ENCODE peak calls at places on chromosomes 12 and 14, in four cellular contexts. J is K562, N is GM12878, T is HepG2. W is an unnamed sample.

GRCh38 chr14:47391105-47391504 is 284.3 kb downstream of the MDGA2 start:
- DNase-seq in J (no peak), N (no peak), T (no peak), W (no peak)

GRCh38 chr14:69149461-69150244 is 3.3 kb downstream of the DCAF5 start:
- DNase-seq in J (no peak), N (no peak), T (no peak), W (no peak)

GRCh38 chr12:54420766-54421144 is 1.7 kb upstream of the ITGA5 start:
- DNase-seq in J (no peak), N (no peak), T (no peak), W (no peak)

GRCh38 chr12:132717531-132718387 is 7.1 kb downstream of the PGAM5 start:
- DNase-seq in J (no peak), N (no peak), T (no peak), W (no peak)

GRCh38 chr12:27802511-27802910 is 22.5 kb upstream of the MANSC4 start:
- DNase-seq in J (no peak), N (no peak), T (no peak), W (no peak)

GRCh38 chr12:58918475-58918874 is 1.8 kb downstream of the LRIG3 start:
- DNase-seq in J (no peak), N (no peak), T (no peak), W (no peak)

GRCh38 chr12:47652491-47653234 is 53.2 kb downstream of the RPAP3 start:
- DNase-seq in J (no peak), N (no peak), T (peak; percentile 92), W (no peak)

GRCh38 chr12:45878630-45879255 is 111.6 kb downstream of the SCAF11 start:
- DNase-seq in J (peak; percentile 17), N (no peak), T (no peak), W (no peak)

GRCh38 chr14:51554339-51554920 is 97.3 kb upstream of the FRMD6 start:
- DNase-seq in J (no peak), N (no peak), T (no peak), W (no peak)

GRCh38 chr12:52647601-52648000 is 4.4 kb downstream of the KRT2 start:
- DNase-seq in J (no peak), N (no peak), T (no peak), W (no peak)

GRCh38 chr12:123063535-123063934 is 83.1 kb downstream of the ARL6IP4 start:
- DNase-seq in J (peak; percentile 60), N (no peak), T (peak; percentile 39), W (peak; percentile 65)

GRCh38 chr12:20495997-20496396 is 127.7 kb downstream of the PDE3A start:
- DNase-seq in J (no peak), N (no peak), T (no peak), W (no peak)

GRCh38 chr12:53299101-53299453 is 418 bp upstream of the MYG1 start:
- DNase-seq in J (peak; percentile 40), N (no peak), T (peak; percentile 23), W (no peak)

GRCh38 chr12:115960-116915 is 49.7 kb downstream of the IQSEC3 start:
- DNase-seq in J (no peak), N (no peak), T (no peak), W (no peak)

GRCh38 chr12:10661338-10661737 is 12.5 kb downstream of the STYK1 start:
- DNase-seq in J (no peak), N (no peak), T (no peak), W (no peak)

DNA sequence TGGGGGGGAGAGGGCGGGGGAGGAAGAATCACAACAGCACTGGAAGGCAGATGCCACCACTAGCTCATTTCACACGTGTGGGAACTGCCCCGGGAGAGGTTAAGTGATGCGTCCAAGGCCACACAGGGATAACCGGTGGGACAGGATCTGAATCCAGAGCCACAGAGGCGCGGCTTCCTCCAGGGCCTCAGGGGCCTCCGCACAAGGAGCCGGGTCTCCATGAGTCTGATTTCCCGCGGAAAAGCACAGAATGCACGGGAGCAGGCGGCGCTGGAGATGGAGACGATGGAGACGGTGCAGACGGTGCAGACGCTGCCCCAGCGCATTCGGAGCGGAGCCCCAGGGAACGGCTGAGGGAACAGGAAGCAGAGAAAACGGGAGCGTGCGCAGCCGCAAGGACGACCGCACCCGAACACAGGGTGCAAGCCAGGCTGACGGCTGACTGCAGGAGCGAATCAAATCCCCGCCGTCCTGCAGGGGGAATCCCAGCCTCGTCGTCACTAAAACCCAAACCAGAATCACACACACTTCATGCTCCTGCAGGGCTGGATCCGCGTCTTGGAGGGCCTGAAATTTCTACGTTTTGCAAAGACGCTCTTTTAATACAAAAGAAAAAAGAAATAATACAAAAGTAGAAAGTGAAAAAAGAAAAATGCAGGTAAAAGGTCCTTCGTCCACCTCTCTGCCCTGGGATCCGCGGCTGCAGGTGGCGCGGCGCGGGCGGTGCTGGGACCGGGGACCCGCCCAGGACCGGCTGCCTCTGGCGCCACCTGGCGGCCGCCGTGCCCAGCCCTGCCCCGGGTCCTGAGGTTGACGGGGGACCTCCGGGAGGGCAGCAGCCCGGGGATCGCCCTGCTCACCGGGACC is 20.4 kb downstream of the STX2 start:
- DNase-seq in J (peak; percentile 32), N (peak; percentile 28), T (no peak), W (peak; percentile 20)
- TF ChIP-seq FOXM1 in J (no peak), N (peak; percentile 36), T (no peak), W (no peak)

GRCh38 chr12:30989754-30990153 is 63.2 kb downstream of the TSPAN11 start:
- DNase-seq in J (peak; percentile 33), N (no peak), T (peak; percentile 39), W (peak; percentile 40)

GRCh38 chr12:30988086-30988485 is 61.5 kb downstream of the TSPAN11 start:
- DNase-seq in J (no peak), N (no peak), T (no peak), W (no peak)

GRCh38 chr12:30990776-30991175 is 64.2 kb downstream of the TSPAN11 start:
- DNase-seq in J (no peak), N (no peak), T (no peak), W (no peak)

GRCh38 chr12:30990316-30990715 is 63.8 kb downstream of the TSPAN11 start:
- DNase-seq in J (no peak), N (no peak), T (no peak), W (no peak)

GRCh38 chr12:30988887-30989286 is 62.3 kb downstream of the TSPAN11 start:
- DNase-seq in J (no peak), N (no peak), T (no peak), W (no peak)
- TF ChIP-seq SP1 in J (no peak), N (no peak), T (no peak), W (no peak)

GRCh38 chr12:89947437-89948265 is 239.0 kb upstream of the ATP2B1 start:
- DNase-seq in J (no peak), N (no peak), T (no peak), W (no peak)
- TF ChIP-seq BHLHE40 in J (no peak), N (no peak), T (no peak), W (no peak)

GRCh38 chr14:102795060-102795925 is 18.0 kb downstream of the TRAF3 start:
- DNase-seq in J (peak; percentile 26), N (no peak), T (peak; percentile 82), W (no peak)
- TF ChIP-seq FOXM1 in J (no peak), N (no peak), T (no peak), W (no peak)

DNA sequence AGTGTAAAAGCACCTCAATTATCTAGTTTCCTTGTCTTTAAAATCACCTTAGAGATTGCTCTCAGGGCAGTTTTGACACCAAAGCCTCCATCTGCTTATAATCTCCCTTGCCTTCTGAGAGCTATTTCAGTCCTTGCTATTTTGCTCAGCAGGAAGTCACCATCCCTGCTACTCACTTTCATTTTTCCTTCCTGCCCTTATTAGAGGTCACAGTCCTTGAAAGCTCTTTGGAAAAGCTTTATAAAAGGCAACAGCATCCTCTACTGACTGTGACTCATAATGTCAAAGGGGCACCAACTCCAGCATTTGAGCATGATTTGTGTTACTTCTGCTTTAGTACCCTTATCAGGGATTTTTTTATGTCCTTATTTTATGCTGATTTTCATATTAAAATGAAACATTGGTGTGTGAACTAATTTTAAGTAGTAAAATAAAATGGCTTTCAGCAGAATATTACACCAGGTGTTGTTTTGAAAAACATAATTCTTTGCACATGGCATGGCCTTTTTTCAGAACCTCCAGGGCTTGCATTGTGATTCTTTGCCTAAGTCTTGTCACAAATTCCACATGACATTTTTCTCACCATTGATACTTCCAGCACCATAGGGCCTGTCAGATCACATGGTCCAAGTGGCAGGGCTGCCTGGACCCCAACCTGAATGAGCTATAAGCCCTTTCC is 213.0 kb downstream of the ADAMTS20 start:
- DNase-seq in J (no peak), N (peak; percentile 42), T (peak; percentile 2), W (peak; percentile 52)
- TF ChIP-seq SP1 in J (no peak), N (no peak), T (no peak), W (no peak)

DNA sequence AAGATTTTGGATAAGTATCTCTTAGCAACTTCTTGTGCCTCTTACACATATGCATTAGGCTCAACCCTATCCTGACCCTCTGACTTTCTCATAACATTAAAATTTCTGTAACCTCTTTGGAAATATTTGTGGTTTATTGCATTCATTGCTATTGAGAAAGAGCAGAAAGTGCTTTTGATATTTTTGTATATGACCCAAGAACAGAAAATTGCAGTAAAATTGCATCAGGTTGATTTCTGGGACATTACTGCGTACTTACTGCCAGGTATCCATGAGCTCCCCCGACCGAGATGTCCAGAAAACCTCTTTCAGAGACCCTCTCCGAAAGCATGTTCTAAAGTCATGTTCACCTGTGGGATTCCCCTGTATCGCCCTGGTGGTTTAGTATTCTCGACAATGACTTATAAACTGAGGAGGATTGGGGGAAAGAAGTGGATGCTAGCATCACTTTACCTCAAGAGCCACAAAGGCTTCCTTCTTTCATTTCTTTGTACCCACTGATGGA is 14.5 kb upstream of the IL22 start:
- DNase-seq in J (no peak), N (no peak), T (no peak), W (no peak)
- TF ChIP-seq BHLHE40 in J (no peak), N (no peak), T (no peak), W (no peak)

W was measured in HEK293T.